ENCODE peak calls at places on chromosome 3, in nine cellular contexts. One of them, this sample, is unnamed.

GRCh38 chr3:122961146-122961545 is 66.4 kb downstream of the SEMA5B start:
- DNase-seq in AG09309: no peak
- DNase-seq in fibroblast of mammary gland: peak
- DNase-seq in endodermal cell: no peak
- DNase-seq in sigmoid colon: no peak
- DNase-seq in IMR-90: peak
- DNase-seq in RWPE1: no peak
- DNase-seq in nephron progenitor cell: no peak
- DNase-seq in fibroblast of the aortic adventitia: peak
- DNase-seq in this sample: no peak

GRCh38 chr3:16179771-16180736 is 5.6 kb downstream of the GALNT15 start:
- DNase-seq in AG09309: no peak
- DNase-seq in fibroblast of mammary gland: peak
- DNase-seq in endodermal cell: no peak
- DNase-seq in sigmoid colon: no peak
- DNase-seq in IMR-90: peak
- DNase-seq in RWPE1: no peak
- DNase-seq in nephron progenitor cell: no peak
- DNase-seq in fibroblast of the aortic adventitia: peak
- DNase-seq in this sample: no peak

GRCh38 chr3:13544293-13544831 is 4.6 kb upstream of the FBLN2 start:
- DNase-seq in AG09309: peak
- DNase-seq in fibroblast of mammary gland: peak
- DNase-seq in endodermal cell: no peak
- DNase-seq in sigmoid colon: no peak
- DNase-seq in IMR-90: peak
- DNase-seq in RWPE1: peak
- DNase-seq in nephron progenitor cell: no peak
- DNase-seq in fibroblast of the aortic adventitia: peak
- DNase-seq in this sample: no peak

GRCh38 chr3:147975165-147975564 is 566.0 kb downstream of the ZIC1 start:
- DNase-seq in AG09309: no peak
- DNase-seq in fibroblast of mammary gland: no peak
- DNase-seq in endodermal cell: no peak
- DNase-seq in sigmoid colon: no peak
- DNase-seq in IMR-90: no peak
- DNase-seq in RWPE1: no peak
- DNase-seq in nephron progenitor cell: no peak
- DNase-seq in fibroblast of the aortic adventitia: no peak
- DNase-seq in this sample: no peak

GRCh38 chr3:155070932-155071387 is 9.2 kb upstream of the MME start:
- DNase-seq in AG09309: peak
- DNase-seq in fibroblast of mammary gland: peak
- DNase-seq in endodermal cell: no peak
- DNase-seq in sigmoid colon: no peak
- DNase-seq in IMR-90: peak
- DNase-seq in RWPE1: peak
- DNase-seq in nephron progenitor cell: no peak
- DNase-seq in fibroblast of the aortic adventitia: peak
- DNase-seq in this sample: no peak

GRCh38 chr3:115617573-115617972 is 5.7 kb upstream of the GAP43 start:
- DNase-seq in AG09309: no peak
- DNase-seq in fibroblast of mammary gland: no peak
- DNase-seq in endodermal cell: no peak
- DNase-seq in sigmoid colon: no peak
- DNase-seq in IMR-90: no peak
- DNase-seq in RWPE1: no peak
- DNase-seq in nephron progenitor cell: no peak
- DNase-seq in fibroblast of the aortic adventitia: no peak
- DNase-seq in this sample: no peak

GRCh38 chr3:153572654-153573053 is 410.6 kb downstream of the RAP2B start:
- DNase-seq in AG09309: no peak
- DNase-seq in fibroblast of mammary gland: no peak
- DNase-seq in endodermal cell: no peak
- DNase-seq in sigmoid colon: no peak
- DNase-seq in IMR-90: no peak
- DNase-seq in RWPE1: no peak
- DNase-seq in nephron progenitor cell: no peak
- DNase-seq in fibroblast of the aortic adventitia: no peak
- DNase-seq in this sample: no peak

GRCh38 chr3:180284331-180285110 is 247.8 kb upstream of the PEX5L start:
- DNase-seq in AG09309: no peak
- DNase-seq in fibroblast of mammary gland: peak
- DNase-seq in endodermal cell: no peak
- DNase-seq in sigmoid colon: no peak
- DNase-seq in IMR-90: peak
- DNase-seq in RWPE1: no peak
- DNase-seq in nephron progenitor cell: no peak
- DNase-seq in fibroblast of the aortic adventitia: peak
- DNase-seq in this sample: no peak

GRCh38 chr3:100682056-100682853 is 27.0 kb upstream of the TFG start:
- DNase-seq in AG09309: no peak
- DNase-seq in fibroblast of mammary gland: no peak
- DNase-seq in endodermal cell: no peak
- DNase-seq in sigmoid colon: no peak
- DNase-seq in IMR-90: no peak
- DNase-seq in RWPE1: no peak
- DNase-seq in nephron progenitor cell: no peak
- DNase-seq in fibroblast of the aortic adventitia: no peak
- DNase-seq in this sample: no peak

GRCh38 chr3:42732196-42732828 is 29.7 kb upstream of the HHATL start:
- DNase-seq in AG09309: no peak
- DNase-seq in fibroblast of mammary gland: no peak
- DNase-seq in endodermal cell: peak
- DNase-seq in sigmoid colon: peak
- DNase-seq in IMR-90: no peak
- DNase-seq in RWPE1: no peak
- DNase-seq in nephron progenitor cell: no peak
- DNase-seq in fibroblast of the aortic adventitia: no peak
- DNase-seq in this sample: peak

GRCh38 chr3:12446298-12446697 is 38.0 kb upstream of the TSEN2 start:
- DNase-seq in AG09309: no peak
- DNase-seq in fibroblast of mammary gland: no peak
- DNase-seq in endodermal cell: no peak
- DNase-seq in sigmoid colon: peak
- DNase-seq in IMR-90: no peak
- DNase-seq in RWPE1: no peak
- DNase-seq in nephron progenitor cell: no peak
- DNase-seq in fibroblast of the aortic adventitia: no peak
- DNase-seq in this sample: no peak

GRCh38 chr3:99118381-99118780 is 216.9 kb upstream of the DCBLD2 start:
- DNase-seq in AG09309: no peak
- DNase-seq in fibroblast of mammary gland: no peak
- DNase-seq in endodermal cell: no peak
- DNase-seq in sigmoid colon: no peak
- DNase-seq in IMR-90: peak
- DNase-seq in RWPE1: no peak
- DNase-seq in nephron progenitor cell: no peak
- DNase-seq in fibroblast of the aortic adventitia: no peak
- DNase-seq in this sample: no peak

GRCh38 chr3:99111235-99111634 is 209.7 kb upstream of the DCBLD2 start:
- DNase-seq in AG09309: no peak
- DNase-seq in fibroblast of mammary gland: no peak
- DNase-seq in endodermal cell: no peak
- DNase-seq in sigmoid colon: no peak
- DNase-seq in IMR-90: peak
- DNase-seq in RWPE1: no peak
- DNase-seq in nephron progenitor cell: no peak
- DNase-seq in fibroblast of the aortic adventitia: no peak
- DNase-seq in this sample: no peak

GRCh38 chr3:99119312-99119810 is 217.9 kb upstream of the DCBLD2 start:
- DNase-seq in AG09309: no peak
- DNase-seq in fibroblast of mammary gland: peak
- DNase-seq in endodermal cell: no peak
- DNase-seq in sigmoid colon: no peak
- DNase-seq in IMR-90: peak
- DNase-seq in RWPE1: no peak
- DNase-seq in nephron progenitor cell: no peak
- DNase-seq in fibroblast of the aortic adventitia: no peak
- DNase-seq in this sample: no peak

DNA sequence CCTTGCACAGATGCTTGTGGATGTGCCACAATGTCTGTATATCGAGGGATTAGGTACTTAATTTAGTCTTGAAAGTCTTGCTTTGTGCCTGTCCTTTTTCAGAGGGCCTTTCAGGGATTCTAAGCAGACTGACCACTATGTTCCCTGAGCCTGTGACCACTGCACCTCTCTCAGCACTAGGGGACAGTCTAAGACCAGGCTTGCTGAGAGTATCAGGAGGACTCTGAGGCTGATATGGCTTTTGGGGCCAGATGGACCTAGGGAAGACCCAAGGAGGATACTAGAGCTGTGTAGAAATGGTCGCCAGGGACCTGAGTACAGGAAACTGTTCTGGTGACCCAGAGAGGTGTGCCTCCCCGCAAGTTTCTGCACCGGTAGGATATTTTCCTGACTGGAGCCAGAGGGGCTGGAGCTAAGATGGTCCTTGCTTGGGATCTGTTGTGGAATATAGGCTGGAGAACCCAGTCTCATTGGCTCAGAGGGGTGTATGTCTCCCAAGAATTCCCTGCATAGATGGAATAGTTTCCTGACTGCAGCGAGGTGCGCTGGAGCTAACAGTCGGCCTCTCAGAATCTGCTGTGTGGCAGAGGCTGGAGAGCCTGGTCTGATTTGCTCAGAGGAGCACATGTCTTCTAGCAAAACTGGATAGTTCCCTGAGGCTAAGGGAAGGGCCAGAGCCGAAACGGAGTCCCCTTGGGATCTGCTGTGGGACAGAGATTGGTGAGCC is 213.2 kb upstream of the DCBLD2 start:
- DNase-seq in AG09309: no peak
- DNase-seq in fibroblast of mammary gland: peak
- DNase-seq in endodermal cell: peak
- DNase-seq in sigmoid colon: no peak
- DNase-seq in IMR-90: peak
- DNase-seq in RWPE1: peak
- DNase-seq in nephron progenitor cell: peak
- DNase-seq in fibroblast of the aortic adventitia: peak
- DNase-seq in this sample: peak
- TF ChIP-seq CTCF in AG09309: peak
- TF ChIP-seq CTCF in fibroblast of mammary gland: peak
- TF ChIP-seq CTCF in endodermal cell: peak
- TF ChIP-seq CTCF in sigmoid colon: no peak
- TF ChIP-seq CTCF in IMR-90: peak
- TF ChIP-seq CTCF in RWPE1: peak
- TF ChIP-seq CTCF in nephron progenitor cell: peak
- TF ChIP-seq CTCF in fibroblast of the aortic adventitia: peak
- TF ChIP-seq CTCF in this sample: peak

DNA sequence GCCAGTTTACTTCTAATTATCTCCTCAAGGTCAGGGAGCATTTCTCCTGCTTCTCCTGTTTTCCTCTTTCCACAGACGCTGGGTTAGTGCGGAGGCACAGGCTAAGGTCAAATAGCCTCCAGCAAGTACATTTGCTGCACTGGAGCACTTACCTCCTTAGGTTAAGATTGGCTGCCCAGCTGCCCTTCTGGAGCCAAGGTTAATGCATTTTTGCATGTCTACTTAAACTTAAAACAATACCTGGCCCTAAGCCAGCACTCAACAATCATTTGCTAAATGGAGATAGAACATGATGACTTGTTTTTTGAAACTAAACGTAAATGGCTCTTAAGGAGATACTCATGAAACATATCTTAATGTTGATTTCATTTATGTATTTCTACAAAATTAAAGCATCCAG is 83.5 kb downstream of the SSR3 start:
- DNase-seq in AG09309: no peak
- DNase-seq in fibroblast of mammary gland: no peak
- DNase-seq in endodermal cell: no peak
- DNase-seq in sigmoid colon: no peak
- DNase-seq in IMR-90: no peak
- DNase-seq in RWPE1: no peak
- DNase-seq in nephron progenitor cell: no peak
- DNase-seq in fibroblast of the aortic adventitia: peak
- DNase-seq in this sample: peak
- TF ChIP-seq CTCF in AG09309: no peak
- TF ChIP-seq CTCF in fibroblast of mammary gland: no peak
- TF ChIP-seq CTCF in endodermal cell: no peak
- TF ChIP-seq CTCF in sigmoid colon: no peak
- TF ChIP-seq CTCF in IMR-90: no peak
- TF ChIP-seq CTCF in RWPE1: no peak
- TF ChIP-seq CTCF in nephron progenitor cell: no peak
- TF ChIP-seq CTCF in fibroblast of the aortic adventitia: no peak
- TF ChIP-seq CTCF in this sample: no peak

GRCh38 chr3:168096210-168096795 is 579 bp upstream of the GOLIM4 start:
- DNase-seq in AG09309: peak
- DNase-seq in fibroblast of mammary gland: peak
- DNase-seq in endodermal cell: no peak
- DNase-seq in sigmoid colon: no peak
- DNase-seq in IMR-90: peak
- DNase-seq in RWPE1: peak
- DNase-seq in nephron progenitor cell: peak
- DNase-seq in fibroblast of the aortic adventitia: peak
- DNase-seq in this sample: peak
- TF ChIP-seq CTCF in AG09309: no peak
- TF ChIP-seq CTCF in fibroblast of mammary gland: no peak
- TF ChIP-seq CTCF in endodermal cell: no peak
- TF ChIP-seq CTCF in sigmoid colon: no peak
- TF ChIP-seq CTCF in IMR-90: no peak
- TF ChIP-seq CTCF in RWPE1: no peak
- TF ChIP-seq CTCF in nephron progenitor cell: no peak
- TF ChIP-seq CTCF in fibroblast of the aortic adventitia: no peak
- TF ChIP-seq CTCF in this sample: no peak

DNA sequence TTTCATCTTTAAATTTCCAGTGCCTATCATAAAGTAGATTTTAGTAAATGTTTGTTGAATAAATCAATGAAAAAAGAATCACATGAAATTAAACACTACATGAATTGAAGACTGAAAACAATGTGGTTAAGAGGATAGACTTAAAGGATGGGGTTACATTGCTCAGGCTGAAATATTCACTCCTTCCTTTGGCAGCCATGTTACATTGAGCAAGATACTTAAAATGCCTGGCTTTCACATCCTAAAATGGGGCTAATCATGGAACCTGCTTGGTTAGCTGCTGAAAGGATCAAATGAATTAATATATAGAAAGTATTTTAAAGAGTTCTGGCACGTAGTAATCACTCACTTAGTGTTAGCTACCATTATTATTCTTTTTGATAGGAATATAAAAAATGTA is 196.9 kb upstream of the SLC2A2 start:
- DNase-seq in AG09309: no peak
- DNase-seq in fibroblast of mammary gland: no peak
- DNase-seq in endodermal cell: no peak
- DNase-seq in sigmoid colon: no peak
- DNase-seq in IMR-90: no peak
- DNase-seq in RWPE1: no peak
- DNase-seq in nephron progenitor cell: no peak
- DNase-seq in fibroblast of the aortic adventitia: no peak
- DNase-seq in this sample: no peak
- TF ChIP-seq CTCF in AG09309: no peak
- TF ChIP-seq CTCF in fibroblast of mammary gland: no peak
- TF ChIP-seq CTCF in endodermal cell: no peak
- TF ChIP-seq CTCF in sigmoid colon: no peak
- TF ChIP-seq CTCF in IMR-90: no peak
- TF ChIP-seq CTCF in RWPE1: no peak
- TF ChIP-seq CTCF in nephron progenitor cell: no peak
- TF ChIP-seq CTCF in fibroblast of the aortic adventitia: no peak
- TF ChIP-seq CTCF in this sample: no peak

This sample was measured in Calu3.